ENCODE peak calls at places on chromosome 15, in four cellular contexts. One of them, this sample, is unnamed.

GRCh38 chr15:31031471-31032064 is 40.1 kb upstream of the MTMR10 start:
- DNase-seq in lower leg skin: no peak
- DNase-seq in NB4: no peak
- DNase-seq in endothelial cell: no peak
- DNase-seq in this sample: no peak

GRCh38 chr15:75348034-75348562 is 1.3 kb downstream of the NEIL1 start:
- DNase-seq in lower leg skin: no peak
- DNase-seq in NB4: no peak
- DNase-seq in endothelial cell: no peak
- DNase-seq in this sample: no peak

GRCh38 chr15:78987891-78988360 is 43.1 kb upstream of the CTSH start:
- DNase-seq in lower leg skin: no peak
- DNase-seq in NB4: no peak
- DNase-seq in endothelial cell: no peak
- DNase-seq in this sample: no peak

GRCh38 chr15:74240897-74241614 is 4.9 kb downstream of the CCDC33 start:
- DNase-seq in lower leg skin: no peak
- DNase-seq in NB4: no peak
- DNase-seq in endothelial cell: no peak
- DNase-seq in this sample: no peak

GRCh38 chr15:91922701-91923279 is 69.3 kb downstream of the SLCO3A1 start:
- DNase-seq in lower leg skin: no peak
- DNase-seq in NB4: no peak
- DNase-seq in endothelial cell: no peak
- DNase-seq in this sample: no peak

GRCh38 chr15:53448215-53449001 is 311.1 kb downstream of the WDR72 start:
- DNase-seq in lower leg skin: no peak
- DNase-seq in NB4: no peak
- DNase-seq in endothelial cell: no peak
- DNase-seq in this sample: no peak

GRCh38 chr15:34039506-34040123 is 611 bp upstream of the AVEN start:
- DNase-seq in lower leg skin: no peak
- DNase-seq in NB4: peak; percentile 69
- DNase-seq in endothelial cell: no peak
- DNase-seq in this sample: no peak

GRCh38 chr15:95025924-95026728 is 794.8 kb downstream of the MCTP2 start:
- DNase-seq in lower leg skin: no peak
- DNase-seq in NB4: peak; percentile 76
- DNase-seq in endothelial cell: peak; percentile 73
- DNase-seq in this sample: no peak

GRCh38 chr15:80838666-80839065 is 59.5 kb downstream of the CEMIP start:
- DNase-seq in lower leg skin: no peak
- DNase-seq in NB4: no peak
- DNase-seq in endothelial cell: no peak
- DNase-seq in this sample: no peak

GRCh38 chr15:90750186-90750585 is 33.0 kb downstream of the BLM start:
- DNase-seq in lower leg skin: no peak
- DNase-seq in NB4: peak; percentile 84
- DNase-seq in endothelial cell: no peak
- DNase-seq in this sample: no peak
- TF ChIP-seq CTCF in lower leg skin: no peak
- TF ChIP-seq CTCF in NB4: no peak
- TF ChIP-seq CTCF in endothelial cell: no peak
- TF ChIP-seq CTCF in this sample: no peak

DNA sequence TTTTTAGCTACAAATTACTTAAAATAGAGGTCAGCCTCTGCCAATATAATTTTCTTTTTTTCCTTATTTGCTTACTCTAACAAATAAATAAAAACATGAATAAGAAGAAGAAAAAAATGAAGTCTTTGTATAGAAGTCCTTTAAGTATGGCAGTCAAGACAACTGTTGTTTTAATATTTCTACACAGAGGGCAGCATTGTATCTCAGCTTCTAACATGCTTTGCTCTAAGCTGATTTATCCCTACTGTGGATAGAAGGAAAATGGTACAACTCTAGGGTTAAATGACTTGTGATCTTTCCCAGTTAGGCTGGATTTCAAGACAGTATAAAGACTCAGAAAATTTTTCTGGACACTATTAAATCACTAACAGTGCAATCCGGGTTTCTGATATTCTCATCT is 104.3 kb upstream of the MEIS2 start:
- DNase-seq in lower leg skin: no peak
- DNase-seq in NB4: peak; percentile 2
- DNase-seq in endothelial cell: no peak
- DNase-seq in this sample: no peak
- TF ChIP-seq CTCF in lower leg skin: no peak
- TF ChIP-seq CTCF in NB4: no peak
- TF ChIP-seq CTCF in endothelial cell: no peak
- TF ChIP-seq CTCF in this sample: no peak

GRCh38 chr15:98272586-98272985 is 312.1 kb downstream of the ARRDC4 start:
- DNase-seq in lower leg skin: no peak
- DNase-seq in NB4: no peak
- DNase-seq in endothelial cell: no peak
- DNase-seq in this sample: no peak

GRCh38 chr15:98263787-98264186 is 303.3 kb downstream of the ARRDC4 start:
- DNase-seq in lower leg skin: no peak
- DNase-seq in NB4: no peak
- DNase-seq in endothelial cell: no peak
- DNase-seq in this sample: no peak

GRCh38 chr15:98266295-98266694 is 305.8 kb downstream of the ARRDC4 start:
- DNase-seq in lower leg skin: no peak
- DNase-seq in NB4: no peak
- DNase-seq in endothelial cell: no peak
- DNase-seq in this sample: no peak

DNA sequence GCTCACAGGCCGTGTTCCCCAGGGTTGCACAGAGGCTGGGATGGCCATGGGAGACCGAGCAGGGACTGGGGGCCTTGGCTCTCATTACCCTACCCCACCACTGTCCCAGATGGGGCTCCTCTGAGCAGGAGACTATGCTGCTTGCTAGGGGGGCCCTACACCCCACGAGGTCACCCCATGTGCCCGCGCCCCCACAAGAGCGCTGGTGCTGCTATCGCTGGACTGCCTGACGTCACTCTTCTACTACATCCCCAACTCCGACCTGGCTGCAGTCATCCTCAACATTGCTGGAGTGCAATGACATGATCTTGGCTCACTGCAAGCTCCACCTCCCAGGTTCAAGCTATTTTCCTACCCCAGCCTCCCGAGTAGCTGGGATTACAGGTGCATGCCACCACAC is 307.7 kb downstream of the ARRDC4 start:
- DNase-seq in lower leg skin: no peak
- DNase-seq in NB4: no peak
- DNase-seq in endothelial cell: no peak
- DNase-seq in this sample: no peak
- TF ChIP-seq CTCF in lower leg skin: no peak
- TF ChIP-seq CTCF in NB4: no peak
- TF ChIP-seq CTCF in endothelial cell: no peak
- TF ChIP-seq CTCF in this sample: no peak

GRCh38 chr15:63985221-63986184 is 60.8 kb downstream of the DAPK2 start:
- DNase-seq in lower leg skin: peak; percentile 46
- DNase-seq in NB4: no peak
- DNase-seq in endothelial cell: no peak
- DNase-seq in this sample: no peak

GRCh38 chr15:63984331-63984730 is 62.0 kb downstream of the DAPK2 start:
- DNase-seq in lower leg skin: no peak
- DNase-seq in NB4: no peak
- DNase-seq in endothelial cell: no peak
- DNase-seq in this sample: no peak

GRCh38 chr15:63982381-63982854 is 63.9 kb downstream of the DAPK2 start:
- DNase-seq in lower leg skin: no peak
- DNase-seq in NB4: no peak
- DNase-seq in endothelial cell: no peak
- DNase-seq in this sample: no peak

GRCh38 chr15:63981596-63982320 is 64.5 kb downstream of the DAPK2 start:
- DNase-seq in lower leg skin: no peak
- DNase-seq in NB4: no peak
- DNase-seq in endothelial cell: no peak
- DNase-seq in this sample: no peak

GRCh38 chr15:63983071-63983711 is 63.1 kb downstream of the DAPK2 start:
- DNase-seq in lower leg skin: no peak
- DNase-seq in NB4: peak; percentile 51
- DNase-seq in endothelial cell: no peak
- DNase-seq in this sample: no peak
- TF ChIP-seq CTCF in lower leg skin: no peak
- TF ChIP-seq CTCF in NB4: peak; percentile 19
- TF ChIP-seq CTCF in endothelial cell: no peak
- TF ChIP-seq CTCF in this sample: no peak

DNA sequence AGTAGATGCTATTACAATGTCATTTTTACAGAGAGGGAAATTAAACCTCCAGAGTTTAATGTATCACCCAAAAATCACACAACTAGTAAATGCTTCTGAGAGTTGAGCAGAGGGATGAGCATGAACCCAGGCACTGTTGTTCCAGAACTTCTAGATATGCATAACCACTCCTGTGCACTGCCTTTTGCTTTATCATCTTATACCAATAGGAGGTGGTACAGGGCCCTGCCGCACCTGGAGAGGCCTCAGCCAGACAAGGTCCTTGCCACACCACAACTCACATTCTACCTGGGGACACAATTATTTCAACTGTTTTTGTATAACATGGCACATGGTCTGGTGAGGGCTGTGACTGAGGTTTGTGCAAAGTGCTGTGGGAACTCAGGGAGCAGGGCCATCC is 78.5 kb upstream of the NTRK3 start:
- DNase-seq in lower leg skin: no peak
- DNase-seq in NB4: no peak
- DNase-seq in endothelial cell: no peak
- DNase-seq in this sample: no peak
- TF ChIP-seq CTCF in lower leg skin: no peak
- TF ChIP-seq CTCF in NB4: no peak
- TF ChIP-seq CTCF in endothelial cell: no peak
- TF ChIP-seq CTCF in this sample: no peak

GRCh38 chr15:61654918-61655317 is 405.3 kb downstream of the VPS13C start:
- DNase-seq in lower leg skin: no peak
- DNase-seq in NB4: no peak
- DNase-seq in endothelial cell: no peak
- DNase-seq in this sample: no peak
- TF ChIP-seq CTCF in lower leg skin: no peak
- TF ChIP-seq CTCF in NB4: no peak
- TF ChIP-seq CTCF in endothelial cell: no peak
- TF ChIP-seq CTCF in this sample: no peak

GRCh38 chr15:57079907-57080750 is 161.7 kb downstream of the TCF12 start:
- DNase-seq in lower leg skin: no peak
- DNase-seq in NB4: peak; percentile 20
- DNase-seq in endothelial cell: no peak
- DNase-seq in this sample: no peak
- TF ChIP-seq CTCF in lower leg skin: no peak
- TF ChIP-seq CTCF in NB4: no peak
- TF ChIP-seq CTCF in endothelial cell: no peak
- TF ChIP-seq CTCF in this sample: no peak

GRCh38 chr15:70566989-70567388 is 196.4 kb downstream of the UACA start:
- DNase-seq in lower leg skin: no peak
- DNase-seq in NB4: no peak
- DNase-seq in endothelial cell: no peak
- DNase-seq in this sample: no peak

GRCh38 chr15:70566047-70566835 is 197.1 kb downstream of the UACA start:
- DNase-seq in lower leg skin: no peak
- DNase-seq in NB4: no peak
- DNase-seq in endothelial cell: peak; percentile 45
- DNase-seq in this sample: no peak

GRCh38 chr15:70569718-70570231 is 193.6 kb downstream of the UACA start:
- DNase-seq in lower leg skin: no peak
- DNase-seq in NB4: no peak
- DNase-seq in endothelial cell: no peak
- DNase-seq in this sample: no peak

GRCh38 chr15:70573121-70573850 is 190.1 kb downstream of the UACA start:
- DNase-seq in lower leg skin: no peak
- DNase-seq in NB4: no peak
- DNase-seq in endothelial cell: no peak
- DNase-seq in this sample: no peak

GRCh38 chr15:70569139-70569717 is 194.1 kb downstream of the UACA start:
- DNase-seq in lower leg skin: no peak
- DNase-seq in NB4: peak; percentile 68
- DNase-seq in endothelial cell: no peak
- DNase-seq in this sample: no peak
- TF ChIP-seq CTCF in lower leg skin: no peak
- TF ChIP-seq CTCF in NB4: peak; percentile 72
- TF ChIP-seq CTCF in endothelial cell: peak; percentile 17
- TF ChIP-seq CTCF in this sample: no peak